ENCODE peak calls at places on chromosomes 11 and 22, in eight cellular contexts. A, K, S, O, T, B, C and E are unnamed samples. For H3K4me1, the result is how much of the 10 kb centered on the place peaks cover.

GRCh38 chr11:86508604-86509471 is 134.2 kb downstream of the CCDC81 start:
- DNase-seq in A (peak), K (no peak), S (no peak), O (no peak), T (no peak), B (no peak), C (no peak), E (no peak)

GRCh38 chr11:124872741-124873140 is 7.5 kb downstream of the ROBO3 start:
- DNase-seq in A (no peak), K (peak), S (no peak), O (peak), T (no peak), B (peak), C (no peak), E (no peak)

GRCh38 chr11:134951305-134951700 is 539.3 kb upstream of the B3GAT1 start:
- DNase-seq in A (peak), K (no peak), S (peak), O (no peak), T (no peak), B (no peak), C (no peak), E (peak)

GRCh38 chr11:10975287-10975721 is 117.5 kb upstream of the ZBED5 start:
- DNase-seq in A (no peak), K (no peak), S (no peak), O (no peak), T (no peak), B (no peak), C (no peak), E (no peak)

GRCh38 chr11:64787526-64788320 is 9.4 kb upstream of the SF1 start:
- DNase-seq in A (peak), K (peak), S (peak), O (peak), T (peak), B (peak), C (no peak), E (peak)

GRCh38 chr22:32623943-32624342 is 149.3 kb downstream of the FBXO7 start:
- DNase-seq in A (peak), K (peak), S (peak), O (no peak), T (peak), B (no peak), C (no peak), E (no peak)

GRCh38 chr11:121634273-121634672 is 181.5 kb upstream of the SORL1-AS1 start:
- DNase-seq in A (no peak), K (no peak), S (no peak), O (no peak), T (no peak), B (no peak), C (no peak), E (no peak)

GRCh38 chr11:78076733-78077403 is 2.8 kb downstream of the NDUFC2 start:
- DNase-seq in A (no peak), K (no peak), S (no peak), O (no peak), T (no peak), B (no peak), C (no peak), E (no peak)

GRCh38 chr22:22787805-22788459 is 99.7 kb upstream of the IGLL5 start:
- DNase-seq in A (peak), K (no peak), S (peak), O (peak), T (no peak), B (peak), C (peak), E (peak)

GRCh38 chr11:27468643-27469332 is 3.8 kb downstream of the LGR4 start:
- DNase-seq in A (peak), K (no peak), S (no peak), O (no peak), T (peak), B (no peak), C (no peak), E (no peak)

GRCh38 chr11:33329705-33330329 is 72.6 kb downstream of the HIPK3 start:
- DNase-seq in A (peak), K (peak), S (peak), O (peak), T (peak), B (no peak), C (peak), E (peak)

GRCh38 chr11:119863811-119864601 is 135.0 kb upstream of the NECTIN1 start:
- DNase-seq in A (no peak), K (no peak), S (no peak), O (no peak), T (no peak), B (no peak), C (no peak), E (no peak)

GRCh38 chr22:42553475-42554361 is at the start of gene SERHL2:
- DNase-seq in A (peak), K (peak), S (peak), O (peak), T (peak), B (peak), C (no peak), E (peak)

GRCh38 chr11:130213979-130214281 is 54.3 kb downstream of the ST14 start:
- DNase-seq in A (no peak), K (no peak), S (no peak), O (no peak), T (no peak), B (peak), C (no peak), E (no peak)

GRCh38 chr11:9004310-9004945 is 627 bp upstream of the NRIP3 start:
- DNase-seq in A (no peak), K (no peak), S (no peak), O (peak), T (no peak), B (peak), C (no peak), E (peak)

GRCh38 chr11:75931124-75931523 is 116.1 kb downstream of the UVRAG start:
- DNase-seq in A (peak), K (no peak), S (peak), O (no peak), T (no peak), B (no peak), C (no peak), E (no peak)

GRCh38 chr11:104164028-104164520 is at the start of gene PDGFD:
- DNase-seq in A (peak), K (peak), S (peak), O (peak), T (peak), B (peak), C (no peak), E (peak)

GRCh38 chr11:12625438-12626071 is 48.7 kb upstream of the TEAD1 start:
- DNase-seq in A (peak), K (no peak), S (peak), O (no peak), T (no peak), B (no peak), C (no peak), E (no peak)

GRCh38 chr22:36288571-36289405 is 35.9 kb downstream of the APOL1 start:
- DNase-seq in A (no peak), K (no peak), S (no peak), O (no peak), T (no peak), B (peak), C (no peak), E (no peak)

DNA sequence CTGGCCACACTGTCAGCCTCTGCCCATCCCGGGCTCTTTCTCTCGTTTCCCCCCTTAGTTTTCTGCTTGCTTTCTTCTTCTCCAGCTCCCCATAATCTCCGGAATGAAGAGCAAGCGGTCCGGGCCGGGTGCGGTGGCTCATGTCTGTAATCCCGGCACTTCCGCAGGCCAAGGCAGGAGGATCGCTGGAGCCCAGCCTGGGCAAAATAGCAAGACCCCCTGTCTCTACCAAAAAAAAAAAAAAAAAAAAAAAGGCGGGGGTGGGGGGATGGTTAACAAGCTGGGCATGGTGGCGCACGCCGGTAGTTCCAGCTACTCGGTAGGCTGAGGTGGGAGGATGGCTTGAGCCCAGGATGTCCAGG is 40.8 kb downstream of the AHNAK start:
- DNase-seq in A (no peak), K (no peak), S (no peak), O (no peak), T (no peak), B (no peak), C (no peak), E (peak)
- H3K27ac ChIP-seq in A (no peak), K (peak), S (no peak), O (no peak), T (peak), B (no peak), C (no peak), E (no peak)

GRCh38 chr11:67269401-67270255 is 3.4 kb downstream of the GRK2 start:
- DNase-seq in A (no peak), K (peak), S (no peak), O (no peak), T (no peak), B (peak), C (no peak), E (no peak)

GRCh38 chr11:67271212-67271547 is 4.9 kb downstream of the GRK2 start:
- DNase-seq in A (no peak), K (no peak), S (no peak), O (no peak), T (no peak), B (peak), C (no peak), E (no peak)

GRCh38 chr11:67268684-67269268 is 2.5 kb downstream of the GRK2 start:
- DNase-seq in A (no peak), K (peak), S (no peak), O (no peak), T (no peak), B (peak), C (no peak), E (no peak)

GRCh38 chr11:67271548-67272284 is 5.4 kb downstream of the GRK2 start:
- DNase-seq in A (no peak), K (peak), S (no peak), O (no peak), T (no peak), B (peak), C (no peak), E (no peak)

GRCh38 chr11:67270256-67271211 is 4.3 kb downstream of the GRK2 start:
- DNase-seq in A (no peak), K (peak), S (no peak), O (peak), T (no peak), B (peak), C (no peak), E (no peak)
- H3K4me1 ChIP-seq in A (under half), K (half or more), S (under half), O (under half), T (half or more), B (under half), C (under half), E (under half)

GRCh38 chr11:6298605-6299004 is 21.7 kb downstream of the CAVIN3 start:
- DNase-seq in A (no peak), K (no peak), S (peak), O (peak), T (no peak), B (peak), C (peak), E (peak)
- TF ChIP-seq CTCF in A (peak), K (no peak), S (peak), O (peak), T (no peak), B (peak), C (peak), E (peak)

GRCh38 chr11:46286789-46287188 is 9.3 kb downstream of the CREB3L1 start:
- DNase-seq in A (no peak), K (no peak), S (no peak), O (no peak), T (no peak), B (no peak), C (no peak), E (no peak)

GRCh38 chr11:46288451-46288850 is 11.0 kb downstream of the CREB3L1 start:
- DNase-seq in A (no peak), K (no peak), S (no peak), O (no peak), T (no peak), B (no peak), C (no peak), E (no peak)

GRCh38 chr11:46281374-46281831 is 3.9 kb downstream of the CREB3L1 start:
- DNase-seq in A (peak), K (peak), S (peak), O (peak), T (peak), B (no peak), C (no peak), E (peak)

GRCh38 chr11:46285594-46286033 is 8.2 kb downstream of the CREB3L1 start:
- DNase-seq in A (peak), K (peak), S (peak), O (no peak), T (no peak), B (no peak), C (no peak), E (peak)

DNA sequence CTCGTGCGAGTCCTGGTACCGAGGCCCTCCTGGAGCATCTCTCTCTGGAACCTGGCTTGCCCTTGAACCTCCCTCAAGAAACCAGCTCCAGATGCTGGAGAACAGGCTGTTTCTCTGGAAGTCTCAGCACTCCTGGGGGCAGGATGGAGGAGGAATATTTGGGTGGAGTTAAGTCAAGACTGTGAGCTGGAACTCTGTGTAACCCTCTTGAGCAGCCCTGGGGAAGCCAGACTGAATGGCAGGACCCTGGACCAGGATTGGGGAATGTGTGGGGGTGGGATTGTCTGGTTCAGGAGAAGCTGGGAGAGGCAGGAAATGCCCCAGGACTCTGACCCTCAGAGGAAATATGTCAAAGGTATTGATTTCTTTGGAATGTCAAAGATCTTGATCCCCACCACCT is 7.7 kb downstream of the CREB3L1 start:
- DNase-seq in A (no peak), K (no peak), S (peak), O (no peak), T (no peak), B (no peak), C (no peak), E (peak)
- H3K27ac ChIP-seq in A (peak), K (peak), S (peak), O (no peak), T (no peak), B (no peak), C (no peak), E (no peak)

DNA sequence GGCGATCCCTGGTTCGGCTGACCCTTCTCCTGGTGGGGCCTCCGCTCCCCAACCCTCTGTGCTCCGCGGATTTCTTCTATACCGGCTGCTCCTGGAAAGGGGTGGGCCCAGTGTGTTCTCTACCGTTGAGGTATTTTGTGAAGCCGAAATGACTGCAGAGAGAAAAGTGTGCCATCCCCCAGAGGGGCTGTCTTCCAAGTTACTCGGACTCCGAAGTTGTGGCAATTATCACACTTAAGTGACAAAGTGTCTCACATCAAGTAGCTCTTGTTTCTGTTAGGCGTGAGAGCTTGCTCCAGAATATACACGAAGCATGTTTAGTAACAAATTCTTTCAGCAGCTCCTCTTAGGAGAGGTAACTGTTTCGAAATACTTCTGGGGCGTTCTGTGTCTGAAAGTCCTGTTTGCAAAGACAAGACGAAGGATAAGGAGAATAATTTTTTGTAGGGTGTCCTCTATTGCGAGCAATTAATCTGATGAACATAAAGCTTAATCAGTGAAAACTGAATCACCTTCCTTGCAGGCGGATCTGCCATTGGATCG is 432 bp downstream of the XPNPEP3 start:
- DNase-seq in A (no peak), K (no peak), S (peak), O (no peak), T (no peak), B (no peak), C (no peak), E (peak)
- H3K4me1 ChIP-seq in A (under half), K (under half), S (under half), O (under half), T (under half), B (under half), C (under half), E (under half)

GRCh38 chr11:7690648-7691047 is 15.6 kb downstream of the OVCH2 start:
- DNase-seq in A (no peak), K (no peak), S (peak), O (no peak), T (no peak), B (no peak), C (no peak), E (no peak)
- TF ChIP-seq CTCF in A (no peak), K (no peak), S (no peak), O (peak), T (no peak), B (no peak), C (no peak), E (no peak)

DNA sequence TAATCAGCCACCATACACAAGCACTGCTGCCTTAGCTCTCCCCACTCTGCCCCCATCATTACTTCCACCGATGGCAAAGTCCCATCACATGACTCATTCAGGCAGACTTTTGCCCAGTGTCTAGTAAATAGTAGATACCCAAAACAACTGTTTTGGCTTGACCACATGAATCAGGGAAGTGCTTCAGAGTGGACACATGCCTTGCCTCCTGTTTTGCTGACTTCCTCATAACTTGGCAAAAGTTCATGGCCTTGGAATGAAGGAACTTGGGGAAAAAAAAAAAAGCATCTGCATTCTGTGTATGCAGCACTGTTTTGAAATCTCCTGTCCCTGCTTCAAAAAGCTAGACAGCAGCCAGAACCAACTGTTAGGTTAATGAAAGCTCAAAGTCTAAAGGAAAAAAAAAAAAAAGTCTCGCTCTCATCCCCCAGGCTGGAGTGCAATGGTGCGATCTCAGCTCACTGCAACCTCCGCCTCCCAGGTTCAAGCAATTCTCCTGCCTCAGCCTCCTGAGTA is 335.3 kb downstream of the FAM181B start:
- DNase-seq in A (no peak), K (peak), S (no peak), O (no peak), T (no peak), B (no peak), C (no peak), E (no peak)
- H3K27ac ChIP-seq in A (no peak), K (no peak), S (no peak), O (no peak), T (no peak), B (no peak), C (no peak), E (no peak)

DNA sequence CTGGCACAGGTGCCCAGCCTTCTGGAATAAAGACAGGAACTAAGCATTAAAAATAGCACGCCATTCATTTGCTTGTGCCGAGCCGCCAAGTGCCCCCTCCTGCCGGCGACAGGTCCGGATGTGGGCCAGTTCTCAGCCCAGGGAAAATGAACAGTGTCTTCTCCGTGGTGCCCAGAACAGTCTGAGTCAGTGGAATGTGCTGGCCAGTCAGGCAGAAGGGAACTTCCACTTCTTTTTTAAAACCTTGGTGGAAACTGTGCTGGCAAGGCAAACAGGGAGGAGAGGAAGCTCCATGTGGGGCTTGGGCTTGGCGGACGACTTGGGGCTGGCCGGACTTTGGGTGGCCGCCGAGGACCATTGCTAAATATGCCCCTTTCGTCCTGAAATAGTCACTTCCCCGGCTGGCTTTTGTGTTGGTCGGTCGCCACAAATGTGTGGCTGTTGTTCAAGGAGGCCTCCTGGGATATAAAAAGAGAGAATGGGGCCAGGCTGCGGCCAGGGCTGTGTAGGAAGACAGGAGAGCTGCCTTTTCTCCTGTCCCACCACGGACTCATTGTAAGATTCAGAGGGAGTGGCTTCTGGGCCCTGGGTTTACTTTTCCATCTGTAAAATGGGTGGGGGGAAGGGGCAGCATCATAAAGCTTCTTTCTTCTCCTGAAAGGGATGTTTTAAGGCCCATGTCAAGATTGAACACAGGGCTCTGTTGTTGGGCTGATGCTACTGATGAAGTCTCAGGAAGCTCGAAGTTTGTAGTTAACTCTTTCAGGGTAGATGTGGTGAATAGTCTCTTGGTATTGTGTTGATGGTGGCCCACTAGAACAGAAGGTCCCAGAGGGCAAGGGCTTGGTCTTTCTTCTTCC is 101.0 kb downstream of the PTPRJ start:
- DNase-seq in A (peak), K (peak), S (peak), O (no peak), T (peak), B (no peak), C (no peak), E (peak)
- H3K4me1 ChIP-seq in A (under half), K (under half), S (under half), O (under half), T (under half), B (under half), C (under half), E (under half)

GRCh38 chr22:43625242-43625641 is 186.9 kb downstream of the EFCAB6 start:
- DNase-seq in A (no peak), K (no peak), S (no peak), O (no peak), T (no peak), B (no peak), C (peak), E (no peak)

GRCh38 chr22:43622886-43623285 is 189.2 kb downstream of the EFCAB6 start:
- DNase-seq in A (no peak), K (no peak), S (no peak), O (no peak), T (no peak), B (no peak), C (no peak), E (no peak)

GRCh38 chr22:43627485-43628252 is 184.4 kb downstream of the EFCAB6 start:
- DNase-seq in A (no peak), K (no peak), S (no peak), O (no peak), T (no peak), B (no peak), C (no peak), E (no peak)

GRCh38 chr22:43628253-43628649 is 183.9 kb downstream of the EFCAB6 start:
- DNase-seq in A (no peak), K (no peak), S (no peak), O (no peak), T (no peak), B (no peak), C (no peak), E (no peak)

GRCh38 chr22:43624144-43624998 is 187.7 kb downstream of the EFCAB6 start:
- DNase-seq in A (no peak), K (no peak), S (no peak), O (no peak), T (no peak), B (no peak), C (no peak), E (no peak)
- TF ChIP-seq CTCF in A (no peak), K (no peak), S (no peak), O (peak), T (no peak), B (no peak), C (no peak), E (no peak)